ENCODE peak calls at places on chromosomes 6 and 20, in five cellular contexts. A is H1, O is trophoblast cell, C is neuronal stem cell, Y is mesenchymal stem cell. V is an unnamed sample.

GRCh38 chr6:122817766-122818165 is 28.7 kb downstream of the SMPDL3A start:
- DNase-seq in A (no peak), O (no peak), C (no peak), Y (no peak), V (no peak)

GRCh38 chr20:47326718-47327137 is 29.8 kb downstream of the ZMYND8 start:
- DNase-seq in A (no peak), O (peak), C (no peak), Y (peak), V (no peak)

GRCh38 chr6:156396068-156396771 is 381.0 kb upstream of the ARID1B start:
- DNase-seq in A (no peak), O (peak), C (peak), Y (no peak), V (no peak)

GRCh38 chr6:98779618-98780017 is 54.8 kb upstream of the POU3F2 start:
- DNase-seq in A (no peak), O (no peak), C (no peak), Y (no peak), V (no peak)

GRCh38 chr6:17086469-17086868 is 15.4 kb upstream of the STMND1 start:
- DNase-seq in A (no peak), O (peak), C (no peak), Y (peak), V (peak)

GRCh38 chr6:142537612-142538478 is 236.0 kb downstream of the ADGRG6 start:
- DNase-seq in A (peak), O (peak), C (no peak), Y (no peak), V (peak)

GRCh38 chr6:38174315-38174714 is 354.8 kb downstream of the ZFAND3 start:
- DNase-seq in A (no peak), O (no peak), C (no peak), Y (no peak), V (no peak)

GRCh38 chr20:13659288-13659687 is 20.6 kb upstream of the TASP1 start:
- DNase-seq in A (no peak), O (no peak), C (no peak), Y (no peak), V (no peak)

GRCh38 chr20:58349586-58349985 is 39.4 kb upstream of the VAPB start:
- DNase-seq in A (no peak), O (no peak), C (no peak), Y (peak), V (no peak)

GRCh38 chr6:3316363-3316762 is 57.6 kb downstream of the PSMG4 start:
- DNase-seq in A (no peak), O (no peak), C (no peak), Y (no peak), V (no peak)

GRCh38 chr20:47231382-47232042 is 125.0 kb downstream of the ZMYND8 start:
- DNase-seq in A (no peak), O (no peak), C (no peak), Y (no peak), V (no peak)

GRCh38 chr6:155309150-155309549 is 5.1 kb downstream of the TFB1M start:
- DNase-seq in A (no peak), O (peak), C (no peak), Y (peak), V (no peak)

GRCh38 chr6:155310596-155310995 is 3.7 kb downstream of the TFB1M start:
- DNase-seq in A (no peak), O (no peak), C (no peak), Y (peak), V (no peak)

GRCh38 chr6:155313602-155314091 is 637 bp downstream of the TFB1M start:
- DNase-seq in A (no peak), O (no peak), C (no peak), Y (no peak), V (no peak)

GRCh38 chr6:155311076-155311475 is 3.2 kb downstream of the TFB1M start:
- DNase-seq in A (no peak), O (no peak), C (no peak), Y (peak), V (no peak)

GRCh38 chr6:155311583-155311982 is 2.7 kb downstream of the TFB1M start:
- DNase-seq in A (no peak), O (no peak), C (no peak), Y (no peak), V (no peak)
- H2BK5ac ChIP-seq in A (no peak), O (no peak), C (no peak), Y (no peak), V (no peak)

DNA sequence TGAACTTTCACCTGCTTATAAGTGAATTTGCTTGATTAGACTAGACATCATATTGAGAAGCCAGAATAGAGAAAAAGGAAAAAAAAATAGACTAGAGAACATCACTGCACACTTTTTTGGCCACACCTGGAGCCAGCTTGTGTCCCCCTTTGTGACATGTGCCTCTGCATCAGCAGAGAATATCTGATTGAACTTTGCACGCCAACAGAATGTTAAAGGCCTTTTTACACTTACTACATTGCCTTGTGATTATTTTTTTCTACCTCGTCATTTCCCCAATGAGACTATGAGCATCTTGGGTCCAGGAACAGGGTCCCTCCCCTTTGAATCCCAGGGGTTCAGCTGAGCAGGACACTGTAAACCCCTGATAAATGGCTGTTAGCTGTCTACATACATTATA is 17.2 kb upstream of the ZNF133 start:
- DNase-seq in A (no peak), O (no peak), C (no peak), Y (no peak), V (no peak)
- H2BK12ac ChIP-seq in A (no peak), O (no peak), C (no peak), Y (no peak), V (no peak)

GRCh38 chr6:56860466-56860865 is 94.4 kb upstream of the BEND6 start:
- DNase-seq in A (no peak), O (no peak), C (no peak), Y (peak), V (no peak)

GRCh38 chr6:56864171-56864616 is 90.7 kb upstream of the BEND6 start:
- DNase-seq in A (no peak), O (no peak), C (no peak), Y (no peak), V (no peak)

GRCh38 chr6:56863366-56863765 is 91.5 kb upstream of the BEND6 start:
- DNase-seq in A (no peak), O (no peak), C (no peak), Y (peak), V (no peak)

GRCh38 chr6:56865081-56865875 is 89.6 kb upstream of the BEND6 start:
- DNase-seq in A (no peak), O (no peak), C (no peak), Y (no peak), V (no peak)

DNA sequence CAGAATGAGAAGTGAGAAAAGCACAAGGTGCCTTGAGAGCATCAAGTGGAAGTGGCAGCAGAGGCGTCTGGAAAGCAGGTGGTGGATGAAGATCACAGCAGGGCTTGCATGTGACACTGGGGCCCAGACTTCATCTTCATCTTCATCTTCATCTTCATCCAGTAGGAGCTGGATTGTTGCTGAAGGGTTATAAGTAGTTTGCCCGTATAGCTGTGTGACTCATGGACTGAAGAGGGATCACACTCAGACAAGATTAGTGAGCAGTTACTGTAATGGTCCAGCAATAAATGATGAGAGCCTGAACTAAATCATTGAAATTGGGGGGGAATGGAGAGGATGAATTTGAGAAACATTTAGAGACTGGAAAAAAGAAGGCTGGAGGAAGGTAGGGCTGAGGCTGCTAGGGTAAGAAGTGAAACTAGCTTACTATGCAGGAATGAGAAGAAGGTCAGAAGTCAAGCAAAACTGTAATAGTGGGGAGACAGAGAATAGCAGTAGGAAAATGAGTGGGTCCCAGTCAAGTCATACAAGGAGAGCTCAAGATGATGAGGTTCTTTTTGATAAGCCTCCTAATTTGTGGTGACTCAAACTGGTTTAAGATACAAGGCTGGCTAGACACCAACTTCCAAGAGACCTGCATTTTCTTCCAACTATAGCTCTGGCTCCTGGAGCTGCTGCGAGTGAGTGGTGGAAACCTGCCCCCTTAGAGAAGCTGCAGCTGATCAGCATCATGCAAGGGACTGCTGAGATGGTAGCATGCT is 92.3 kb upstream of the BEND6 start:
- DNase-seq in A (no peak), O (no peak), C (no peak), Y (peak), V (no peak)
- H2BK5ac ChIP-seq in A (no peak), O (no peak), C (no peak), Y (no peak), V (no peak)

DNA sequence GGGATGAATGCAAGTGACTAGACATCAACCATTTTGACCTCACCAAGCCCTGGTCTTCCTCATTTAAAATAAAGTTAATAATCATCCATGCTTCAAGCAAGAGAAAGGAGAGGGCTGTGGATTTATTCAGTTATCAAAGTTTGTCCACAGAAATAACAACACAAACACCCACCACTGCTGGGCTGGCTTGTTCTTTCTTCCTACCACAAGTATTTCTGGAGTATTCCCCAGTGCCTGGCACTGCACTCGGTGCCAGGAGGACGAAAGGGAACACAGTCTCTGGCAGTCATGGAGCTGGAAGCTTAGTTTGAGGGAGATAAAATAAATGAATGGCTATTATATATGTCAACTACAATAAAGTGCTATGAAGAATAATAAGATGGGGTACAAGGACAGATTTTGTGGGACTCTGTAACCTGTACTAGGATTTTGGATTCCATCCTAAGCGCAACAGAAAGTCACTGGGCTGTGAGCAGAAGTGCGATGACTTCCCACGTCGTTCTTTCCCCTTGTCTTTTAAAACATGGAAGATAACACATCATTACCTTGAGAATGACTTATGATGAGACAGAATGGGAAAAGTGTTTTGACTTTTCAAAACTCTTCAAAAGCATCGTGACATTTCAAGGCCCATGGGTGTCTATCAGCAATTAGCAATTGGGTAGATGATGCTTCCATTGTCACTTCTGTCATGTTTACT is 74.5 kb upstream of the TRAF3IP2 start:
- DNase-seq in A (no peak), O (no peak), C (no peak), Y (no peak), V (no peak)
- H2BK12ac ChIP-seq in A (no peak), O (no peak), C (no peak), Y (no peak), V (no peak)

GRCh38 chr6:35371494-35372262 is 29.3 kb downstream of the PPARD start:
- DNase-seq in A (no peak), O (no peak), C (no peak), Y (no peak), V (no peak)
- H2BK5ac ChIP-seq in A (no peak), O (no peak), C (no peak), Y (no peak), V (no peak)

GRCh38 chr6:30612213-30612612 is 4.8 kb downstream of the PPP1R10 start:
- DNase-seq in A (no peak), O (no peak), C (no peak), Y (peak), V (no peak)
- H2BK12ac ChIP-seq in A (no peak), O (no peak), C (no peak), Y (no peak), V (no peak)

DNA sequence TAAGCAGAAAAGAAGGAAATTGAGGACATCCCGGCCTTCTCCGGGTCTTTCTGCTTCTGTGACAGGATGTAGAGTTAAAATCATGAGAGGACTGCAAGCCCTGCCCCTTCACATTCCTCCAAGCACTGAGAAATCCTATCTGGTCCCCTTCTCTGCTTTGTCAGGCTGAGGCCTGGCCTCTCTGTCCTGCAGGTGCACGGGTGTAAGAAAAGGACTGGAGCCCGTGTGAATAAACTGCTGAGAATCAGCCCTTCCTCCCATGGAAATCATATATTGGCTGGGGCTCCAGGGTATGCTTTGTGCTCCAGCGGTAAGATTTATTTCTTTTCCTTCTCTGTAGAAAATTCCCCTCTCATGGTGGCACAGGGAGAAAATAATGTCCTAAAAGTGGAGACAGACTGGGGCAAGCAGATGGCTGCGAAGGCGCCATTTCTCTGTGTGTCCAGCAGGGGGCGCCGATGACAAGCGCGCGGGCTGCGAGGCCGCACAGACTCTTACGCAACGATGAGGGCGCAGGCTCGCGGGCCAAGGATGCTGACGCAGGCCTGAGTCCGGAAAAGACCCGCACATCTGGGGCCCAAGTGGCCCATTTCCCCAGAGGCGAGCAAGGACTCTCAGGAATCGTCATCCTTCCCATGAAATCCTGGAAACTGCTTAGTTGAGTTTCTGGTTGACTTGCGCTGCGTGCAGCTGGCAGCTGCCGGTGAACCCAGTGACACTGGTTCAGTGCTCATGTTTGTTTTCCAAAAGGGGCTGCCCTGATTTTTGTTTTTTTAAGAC is 258.6 kb downstream of the ADGB start:
- DNase-seq in A (peak), O (peak), C (peak), Y (peak), V (peak)
- H2BK5ac ChIP-seq in A (no peak), O (no peak), C (no peak), Y (no peak), V (no peak)

GRCh38 chr6:63997217-63997616 is 361.6 kb downstream of the PHF3 start:
- DNase-seq in A (no peak), O (no peak), C (no peak), Y (no peak), V (no peak)
- H2BK12ac ChIP-seq in A (no peak), O (no peak), C (no peak), Y (no peak), V (no peak)

V was measured in H9.